ENCODE peak calls at places on chromosomes 16 and 17, in nine cellular contexts. One of them, this sample, is unnamed.
A peak's percentile ranks its signal among the peaks of the same experiment; 100 is the strongest.

GRCh38 chr17:5118219-5118618 is 2.4 kb downstream of the USP6 start:
- DNase-seq in ovary: no peak
- DNase-seq in AG04450: no peak
- DNase-seq in lower lobe of right lung: peak; percentile 18
- DNase-seq in lower leg skin: no peak
- DNase-seq in CD8-positive, alpha-beta T cell: no peak
- DNase-seq in GM13977: no peak
- DNase-seq in uterus: no peak
- DNase-seq in transverse colon: peak; percentile 1
- DNase-seq in this sample: no peak

GRCh38 chr17:38559880-38560230 is 45.9 kb downstream of the SRCIN1 start:
- DNase-seq in ovary: peak; percentile 51
- DNase-seq in AG04450: no peak
- DNase-seq in lower lobe of right lung: no peak
- DNase-seq in lower leg skin: no peak
- DNase-seq in CD8-positive, alpha-beta T cell: no peak
- DNase-seq in GM13977: no peak
- DNase-seq in uterus: no peak
- DNase-seq in transverse colon: no peak
- DNase-seq in this sample: no peak

GRCh38 chr17:2222901-2223616 is 80.5 kb downstream of the SMG6 start:
- DNase-seq in ovary: peak; percentile 56
- DNase-seq in AG04450: no peak
- DNase-seq in lower lobe of right lung: no peak
- DNase-seq in lower leg skin: peak; percentile 57
- DNase-seq in CD8-positive, alpha-beta T cell: peak; percentile 69
- DNase-seq in GM13977: peak; percentile 48
- DNase-seq in uterus: peak; percentile 67
- DNase-seq in transverse colon: peak; percentile 57
- DNase-seq in this sample: peak; percentile 43

GRCh38 chr17:992933-993332 is 4.0 kb upstream of the TIMM22 start:
- DNase-seq in ovary: no peak
- DNase-seq in AG04450: no peak
- DNase-seq in lower lobe of right lung: no peak
- DNase-seq in lower leg skin: no peak
- DNase-seq in CD8-positive, alpha-beta T cell: no peak
- DNase-seq in GM13977: no peak
- DNase-seq in uterus: no peak
- DNase-seq in transverse colon: no peak
- DNase-seq in this sample: no peak

GRCh38 chr17:2551493-2551892 is 39.8 kb upstream of the METTL16 start:
- DNase-seq in ovary: no peak
- DNase-seq in AG04450: no peak
- DNase-seq in lower lobe of right lung: no peak
- DNase-seq in lower leg skin: no peak
- DNase-seq in CD8-positive, alpha-beta T cell: no peak
- DNase-seq in GM13977: no peak
- DNase-seq in uterus: no peak
- DNase-seq in transverse colon: no peak
- DNase-seq in this sample: no peak

GRCh38 chr17:74176546-74177001 is 26.9 kb upstream of the RPL38 start:
- DNase-seq in ovary: peak; percentile 31
- DNase-seq in AG04450: no peak
- DNase-seq in lower lobe of right lung: peak; percentile 58
- DNase-seq in lower leg skin: no peak
- DNase-seq in CD8-positive, alpha-beta T cell: no peak
- DNase-seq in GM13977: peak; percentile 69
- DNase-seq in uterus: peak; percentile 42
- DNase-seq in transverse colon: peak; percentile 68
- DNase-seq in this sample: peak; percentile 16

GRCh38 chr17:10870651-10871050 is 32.8 kb upstream of the PIRT start:
- DNase-seq in ovary: no peak
- DNase-seq in AG04450: no peak
- DNase-seq in lower lobe of right lung: no peak
- DNase-seq in lower leg skin: no peak
- DNase-seq in CD8-positive, alpha-beta T cell: no peak
- DNase-seq in GM13977: no peak
- DNase-seq in uterus: no peak
- DNase-seq in transverse colon: no peak
- DNase-seq in this sample: no peak

GRCh38 chr16:85417156-85417860 is 195.8 kb upstream of the GSE1 start:
- DNase-seq in ovary: peak; percentile 16
- DNase-seq in AG04450: no peak
- DNase-seq in lower lobe of right lung: peak; percentile 29
- DNase-seq in lower leg skin: no peak
- DNase-seq in CD8-positive, alpha-beta T cell: no peak
- DNase-seq in GM13977: no peak
- DNase-seq in uterus: no peak
- DNase-seq in transverse colon: no peak
- DNase-seq in this sample: no peak

DNA sequence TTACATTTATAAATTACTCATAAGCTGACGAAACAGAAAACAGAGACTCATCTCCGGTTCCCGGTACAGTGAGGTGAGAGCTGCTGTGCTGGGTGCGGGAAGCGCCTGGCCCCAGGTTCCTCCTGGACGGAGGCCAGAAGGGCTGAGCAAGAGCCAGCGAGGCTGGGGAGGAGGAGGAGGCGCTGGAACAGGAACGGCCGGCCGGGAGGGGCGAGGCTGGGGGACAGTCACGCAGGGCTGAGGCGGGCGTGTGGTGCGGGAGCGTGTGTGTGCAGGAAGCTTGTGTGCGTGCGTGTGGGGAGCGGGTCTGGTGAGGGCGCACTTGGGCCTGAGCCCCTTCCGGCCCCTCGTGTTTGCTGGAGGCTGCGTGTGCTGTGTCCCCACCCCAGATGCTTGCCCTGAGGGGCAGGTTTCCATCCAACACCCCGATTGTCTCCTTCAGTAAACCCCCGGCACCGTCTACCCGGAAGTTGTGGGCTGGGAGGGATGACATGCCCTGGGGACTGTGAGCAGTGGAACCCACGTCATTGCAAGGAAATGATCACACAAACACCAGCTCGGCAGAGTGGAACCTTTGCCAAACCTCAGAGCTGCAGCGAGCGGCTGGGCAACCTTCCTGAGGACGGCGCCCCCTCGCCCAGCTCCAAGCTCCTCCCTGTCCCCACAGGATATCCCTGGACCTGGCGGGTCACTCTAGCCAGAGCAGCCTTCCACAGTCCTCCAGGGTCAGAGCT is 19.4 kb downstream of the CD7 start:
- DNase-seq in ovary: peak; percentile 85
- DNase-seq in AG04450: peak; percentile 74
- DNase-seq in lower lobe of right lung: peak; percentile 92
- DNase-seq in lower leg skin: peak; percentile 87
- DNase-seq in CD8-positive, alpha-beta T cell: peak; percentile 98
- DNase-seq in GM13977: peak; percentile 92
- DNase-seq in uterus: peak; percentile 89
- DNase-seq in transverse colon: peak; percentile 92
- DNase-seq in this sample: peak; percentile 88
- TF ChIP-seq CTCF in ovary: no peak
- TF ChIP-seq CTCF in AG04450: no peak
- TF ChIP-seq CTCF in lower lobe of right lung: no peak
- TF ChIP-seq CTCF in lower leg skin: no peak
- TF ChIP-seq CTCF in CD8-positive, alpha-beta T cell: no peak
- TF ChIP-seq CTCF in GM13977: peak; percentile 7
- TF ChIP-seq CTCF in uterus: no peak
- TF ChIP-seq CTCF in transverse colon: peak; percentile 15
- TF ChIP-seq CTCF in this sample: no peak

GRCh38 chr16:66699898-66700297 is 3.4 kb upstream of the CMTM4 start:
- DNase-seq in ovary: no peak
- DNase-seq in AG04450: no peak
- DNase-seq in lower lobe of right lung: no peak
- DNase-seq in lower leg skin: no peak
- DNase-seq in CD8-positive, alpha-beta T cell: no peak
- DNase-seq in GM13977: no peak
- DNase-seq in uterus: no peak
- DNase-seq in transverse colon: no peak
- DNase-seq in this sample: no peak

GRCh38 chr16:66698046-66698445 is 1.5 kb upstream of the CMTM4 start:
- DNase-seq in ovary: no peak
- DNase-seq in AG04450: no peak
- DNase-seq in lower lobe of right lung: no peak
- DNase-seq in lower leg skin: no peak
- DNase-seq in CD8-positive, alpha-beta T cell: no peak
- DNase-seq in GM13977: no peak
- DNase-seq in uterus: no peak
- DNase-seq in transverse colon: no peak
- DNase-seq in this sample: no peak

GRCh38 chr16:66695474-66695934 is 1.0 kb downstream of the CMTM4 start:
- DNase-seq in ovary: no peak
- DNase-seq in AG04450: no peak
- DNase-seq in lower lobe of right lung: no peak
- DNase-seq in lower leg skin: no peak
- DNase-seq in CD8-positive, alpha-beta T cell: no peak
- DNase-seq in GM13977: no peak
- DNase-seq in uterus: no peak
- DNase-seq in transverse colon: peak; percentile 15
- DNase-seq in this sample: peak; percentile 27

GRCh38 chr16:66695935-66696668 is 441 bp downstream of the CMTM4 start:
- DNase-seq in ovary: peak; percentile 33
- DNase-seq in AG04450: no peak
- DNase-seq in lower lobe of right lung: peak; percentile 77
- DNase-seq in lower leg skin: peak; percentile 38
- DNase-seq in CD8-positive, alpha-beta T cell: no peak
- DNase-seq in GM13977: peak; percentile 25
- DNase-seq in uterus: peak; percentile 37
- DNase-seq in transverse colon: peak; percentile 77
- DNase-seq in this sample: peak; percentile 92

DNA sequence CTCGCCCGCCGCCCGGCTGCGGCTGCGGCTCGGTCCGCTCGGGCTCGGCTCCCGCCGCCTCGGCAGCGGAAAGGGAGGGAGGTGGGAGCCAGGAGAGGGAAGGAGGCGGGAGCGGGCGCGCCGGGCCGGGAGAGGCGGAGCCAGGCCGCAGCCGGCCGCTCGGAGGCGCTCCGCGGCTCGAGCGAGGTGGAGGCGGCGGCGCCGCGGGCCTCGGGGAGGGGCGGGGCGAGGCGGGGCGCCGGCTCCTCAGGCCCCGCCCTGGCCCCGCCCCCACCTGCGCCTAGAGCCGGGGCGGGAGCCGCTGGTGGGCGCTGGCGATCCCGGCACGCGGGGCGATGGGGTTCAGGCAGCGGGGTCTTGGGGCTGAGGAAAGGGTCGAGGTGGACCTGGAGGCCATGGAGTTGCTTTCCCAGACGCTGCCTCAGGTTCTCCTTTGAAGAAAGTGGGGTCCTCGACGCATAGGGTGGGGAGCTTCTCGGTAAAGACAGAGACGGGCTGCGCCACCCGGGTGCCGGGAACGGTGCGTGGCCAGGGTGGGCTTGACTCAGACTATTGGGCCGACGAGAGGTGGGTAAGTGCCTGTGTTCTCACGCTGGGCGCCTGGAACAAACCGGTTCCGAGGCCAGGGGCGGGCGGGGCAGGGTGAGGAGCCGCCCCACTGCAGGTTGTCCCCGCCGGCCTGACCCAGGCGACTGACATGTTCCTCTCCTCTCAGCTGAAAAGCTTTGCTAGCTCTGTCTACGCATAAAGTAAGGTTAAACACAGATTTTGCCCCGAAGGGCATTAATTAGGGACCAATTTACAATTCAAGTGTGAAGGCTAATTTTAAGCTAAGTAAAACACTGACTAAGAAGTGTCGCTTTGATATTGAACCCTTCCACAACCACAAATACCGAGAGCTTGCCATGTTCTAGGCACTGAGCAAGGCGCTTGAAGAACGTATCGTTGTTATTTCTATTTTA is at the start of gene CMTM4:
- DNase-seq in ovary: peak; percentile 87
- DNase-seq in AG04450: peak; percentile 26
- DNase-seq in lower lobe of right lung: peak; percentile 90
- DNase-seq in lower leg skin: peak; percentile 69
- DNase-seq in CD8-positive, alpha-beta T cell: peak; percentile 62
- DNase-seq in GM13977: peak; percentile 97
- DNase-seq in uterus: peak; percentile 89
- DNase-seq in transverse colon: peak; percentile 90
- DNase-seq in this sample: peak; percentile 92
- TF ChIP-seq CTCF in ovary: no peak
- TF ChIP-seq CTCF in AG04450: no peak
- TF ChIP-seq CTCF in lower lobe of right lung: peak; percentile 30
- TF ChIP-seq CTCF in lower leg skin: no peak
- TF ChIP-seq CTCF in CD8-positive, alpha-beta T cell: no peak
- TF ChIP-seq CTCF in GM13977: peak; percentile 49
- TF ChIP-seq CTCF in uterus: peak; percentile 54
- TF ChIP-seq CTCF in transverse colon: no peak
- TF ChIP-seq CTCF in this sample: no peak

GRCh38 chr17:44633998-44634397 is 22.3 kb upstream of the MEIOC start:
- DNase-seq in ovary: no peak
- DNase-seq in AG04450: no peak
- DNase-seq in lower lobe of right lung: no peak
- DNase-seq in lower leg skin: no peak
- DNase-seq in CD8-positive, alpha-beta T cell: no peak
- DNase-seq in GM13977: no peak
- DNase-seq in uterus: no peak
- DNase-seq in transverse colon: no peak
- DNase-seq in this sample: no peak

GRCh38 chr17:44630703-44631102 is 25.6 kb upstream of the MEIOC start:
- DNase-seq in ovary: no peak
- DNase-seq in AG04450: no peak
- DNase-seq in lower lobe of right lung: no peak
- DNase-seq in lower leg skin: no peak
- DNase-seq in CD8-positive, alpha-beta T cell: no peak
- DNase-seq in GM13977: no peak
- DNase-seq in uterus: no peak
- DNase-seq in transverse colon: no peak
- DNase-seq in this sample: no peak

GRCh38 chr17:44637066-44637465 is 19.2 kb upstream of the MEIOC start:
- DNase-seq in ovary: no peak
- DNase-seq in AG04450: no peak
- DNase-seq in lower lobe of right lung: no peak
- DNase-seq in lower leg skin: no peak
- DNase-seq in CD8-positive, alpha-beta T cell: no peak
- DNase-seq in GM13977: no peak
- DNase-seq in uterus: no peak
- DNase-seq in transverse colon: no peak
- DNase-seq in this sample: no peak

DNA sequence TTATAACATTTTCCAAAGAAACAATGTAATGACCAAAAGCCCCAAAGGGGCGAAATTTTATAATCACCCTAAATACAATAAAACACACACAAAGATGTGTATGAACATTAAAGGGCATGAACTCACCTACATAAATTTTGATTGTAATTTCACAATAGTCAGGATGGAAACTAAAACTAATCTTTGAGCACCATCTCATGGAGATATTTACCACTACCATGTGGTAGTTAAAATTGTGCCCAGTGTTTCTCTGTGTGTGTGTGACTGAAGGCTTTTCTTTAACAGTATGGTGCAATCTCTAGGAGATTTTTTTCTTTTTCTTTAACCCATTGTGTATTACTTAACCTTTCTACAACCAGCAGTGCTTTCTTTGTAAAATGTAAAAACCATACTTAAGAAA is 19.7 kb upstream of the MEIOC start:
- DNase-seq in ovary: no peak
- DNase-seq in AG04450: peak; percentile 26
- DNase-seq in lower lobe of right lung: no peak
- DNase-seq in lower leg skin: no peak
- DNase-seq in CD8-positive, alpha-beta T cell: no peak
- DNase-seq in GM13977: no peak
- DNase-seq in uterus: no peak
- DNase-seq in transverse colon: no peak
- DNase-seq in this sample: no peak
- TF ChIP-seq CTCF in ovary: no peak
- TF ChIP-seq CTCF in AG04450: peak; percentile 58
- TF ChIP-seq CTCF in lower lobe of right lung: peak; percentile 43
- TF ChIP-seq CTCF in lower leg skin: no peak
- TF ChIP-seq CTCF in CD8-positive, alpha-beta T cell: no peak
- TF ChIP-seq CTCF in GM13977: peak; percentile 29
- TF ChIP-seq CTCF in uterus: peak; percentile 67
- TF ChIP-seq CTCF in transverse colon: peak; percentile 30
- TF ChIP-seq CTCF in this sample: no peak

GRCh38 chr17:63002625-63003024 is 36.6 kb downstream of the TANC2 start:
- DNase-seq in ovary: no peak
- DNase-seq in AG04450: no peak
- DNase-seq in lower lobe of right lung: no peak
- DNase-seq in lower leg skin: no peak
- DNase-seq in CD8-positive, alpha-beta T cell: no peak
- DNase-seq in GM13977: no peak
- DNase-seq in uterus: no peak
- DNase-seq in transverse colon: no peak
- DNase-seq in this sample: no peak
- TF ChIP-seq CTCF in ovary: no peak
- TF ChIP-seq CTCF in AG04450: no peak
- TF ChIP-seq CTCF in lower lobe of right lung: no peak
- TF ChIP-seq CTCF in lower leg skin: no peak
- TF ChIP-seq CTCF in CD8-positive, alpha-beta T cell: no peak
- TF ChIP-seq CTCF in GM13977: no peak
- TF ChIP-seq CTCF in uterus: no peak
- TF ChIP-seq CTCF in transverse colon: no peak
- TF ChIP-seq CTCF in this sample: no peak

This sample was measured in pancreas.